ENCODE peak calls at places on chromosome 1, in six cellular contexts. Y is aorta, T is astrocyte of the cerebellum, A is AG04450, S is cardiac fibroblast, L is suprapubic skin. V is an unnamed sample.

GRCh38 chr1:187070076-187070475 is 241.3 kb downstream of the PLA2G4A start:
- DNase-seq in Y (no peak), T (no peak), A (no peak), S (no peak), L (no peak), V (no peak)

GRCh38 chr1:217717959-217718358 is 86.8 kb downstream of the SPATA17 start:
- DNase-seq in Y (no peak), T (no peak), A (no peak), S (no peak), L (no peak), V (no peak)

GRCh38 chr1:118842462-118843201 is 145.5 kb downstream of the TBX15 start:
- DNase-seq in Y (no peak), T (no peak), A (no peak), S (no peak), L (no peak), V (no peak)

GRCh38 chr1:23475134-23475628 is 8.8 kb downstream of the ASAP3 start:
- DNase-seq in Y (no peak), T (peak), A (peak), S (peak), L (no peak), V (peak)

GRCh38 chr1:222654849-222655248 is 37.0 kb downstream of the MIA3 start:
- DNase-seq in Y (peak), T (no peak), A (no peak), S (peak), L (no peak), V (no peak)

GRCh38 chr1:234617135-234617985 is 7.4 kb upstream of the IRF2BP2 start:
- DNase-seq in Y (no peak), T (no peak), A (no peak), S (peak), L (no peak), V (no peak)

GRCh38 chr1:55478742-55479141 is 263.6 kb upstream of the USP24 start:
- DNase-seq in Y (no peak), T (peak), A (no peak), S (peak), L (no peak), V (no peak)

GRCh38 chr1:48776400-48777218 is at the start of gene BEND5:
- DNase-seq in Y (peak), T (peak), A (peak), S (peak), L (peak), V (no peak)

GRCh38 chr1:46687095-46687659 is 15.5 kb downstream of the TEX38 start:
- DNase-seq in Y (peak), T (peak), A (no peak), S (peak), L (no peak), V (peak)

GRCh38 chr1:85357817-85358216 is 81.4 kb upstream of the BCL10 start:
- DNase-seq in Y (no peak), T (no peak), A (no peak), S (no peak), L (no peak), V (no peak)

GRCh38 chr1:45864124-45864721 is 60.8 kb downstream of the MAST2 start:
- DNase-seq in Y (no peak), T (peak), A (no peak), S (peak), L (no peak), V (no peak)

DNA sequence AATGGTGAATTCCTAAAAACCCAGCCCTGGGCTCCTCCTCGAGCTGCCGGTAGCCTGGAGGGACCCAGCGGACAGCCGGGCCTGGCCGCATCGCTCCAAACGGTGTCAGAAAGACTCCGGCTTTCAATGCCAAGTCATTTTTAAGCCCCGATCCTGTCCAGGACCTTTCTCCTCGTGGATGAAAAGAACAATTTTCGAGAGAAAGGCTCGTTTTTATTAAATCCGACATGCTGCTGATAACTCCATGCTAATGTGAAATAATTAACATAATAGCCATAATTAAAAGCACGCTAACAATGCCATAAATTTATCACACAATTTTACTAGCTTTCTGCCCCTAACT is 4.6 kb upstream of the FOXD3 start:
- DNase-seq in Y (no peak), T (no peak), A (no peak), S (no peak), L (no peak), V (no peak)
- H3K4me3 ChIP-seq in Y (no peak), T (no peak), A (no peak), S (no peak), L (peak), V (no peak)

DNA sequence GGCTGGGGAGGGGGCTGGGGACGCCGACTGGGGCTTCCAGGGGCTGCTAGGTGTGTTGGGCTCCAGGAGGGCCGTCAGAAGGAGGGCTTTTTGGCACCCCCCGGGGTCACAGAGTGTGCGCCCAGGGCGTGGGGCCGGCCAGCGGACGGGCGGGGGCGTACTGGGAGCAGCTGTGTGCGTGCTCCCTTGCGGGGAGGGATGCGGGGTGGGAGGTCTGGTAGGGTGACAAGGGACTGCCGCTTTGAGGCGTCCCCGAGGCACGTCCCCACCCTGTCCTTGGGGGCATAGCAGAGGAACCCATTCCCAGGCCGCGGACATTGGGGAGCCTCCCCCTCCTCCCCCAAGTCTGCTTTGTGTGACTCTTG is 1.1 kb downstream of the FOXO6 start:
- DNase-seq in Y (peak), T (no peak), A (no peak), S (no peak), L (no peak), V (no peak)
- H3K4me3 ChIP-seq in Y (no peak), T (no peak), A (no peak), S (peak), L (peak), V (peak)

GRCh38 chr1:8004803-8005573 is 21.1 kb downstream of the ERRFI1 start:
- DNase-seq in Y (peak), T (peak), A (peak), S (peak), L (peak), V (peak)
- H3K4me3 ChIP-seq in Y (no peak), T (no peak), A (peak), S (no peak), L (no peak), V (no peak)

GRCh38 chr1:184889183-184889582 is 85.1 kb downstream of the NIBAN1 start:
- DNase-seq in Y (no peak), T (no peak), A (no peak), S (no peak), L (no peak), V (no peak)
- H3K4me3 ChIP-seq in Y (no peak), T (no peak), A (no peak), S (no peak), L (no peak), V (no peak)